ENCODE peak calls at places on chromosome 2, in four cellular contexts. One of them, this sample, is unnamed. For H3K36me3 and H3K4me1, the result is how much of the 10 kb centered on the place peaks cover.

GRCh38 chr2:195532628-195533271 is 124.3 kb upstream of the SLC39A10 start:
- DNase-seq in hepatocyte: no peak
- DNase-seq in PC-3: peak
- DNase-seq in SJSA1: peak
- DNase-seq in this sample: no peak

GRCh38 chr2:132747046-132747445 is 77.0 kb upstream of the LYPD1 start:
- DNase-seq in hepatocyte: no peak
- DNase-seq in PC-3: no peak
- DNase-seq in SJSA1: no peak
- DNase-seq in this sample: no peak

GRCh38 chr2:233844064-233844807 is 10.1 kb downstream of the HJURP start:
- DNase-seq in hepatocyte: no peak
- DNase-seq in PC-3: no peak
- DNase-seq in SJSA1: no peak
- DNase-seq in this sample: no peak

GRCh38 chr2:68255736-68256450 is 3.6 kb upstream of the PPP3R1 start:
- DNase-seq in hepatocyte: no peak
- DNase-seq in PC-3: peak
- DNase-seq in SJSA1: peak
- DNase-seq in this sample: no peak

GRCh38 chr2:187526776-187527175 is 27.5 kb downstream of the TFPI start:
- DNase-seq in hepatocyte: no peak
- DNase-seq in PC-3: no peak
- DNase-seq in SJSA1: no peak
- DNase-seq in this sample: no peak

GRCh38 chr2:98637401-98638144 is 29.2 kb downstream of the UNC50 start:
- DNase-seq in hepatocyte: no peak
- DNase-seq in PC-3: no peak
- DNase-seq in SJSA1: no peak
- DNase-seq in this sample: no peak

GRCh38 chr2:65018141-65018582 is 29.0 kb downstream of the SLC1A4 start:
- DNase-seq in hepatocyte: no peak
- DNase-seq in PC-3: no peak
- DNase-seq in SJSA1: no peak
- DNase-seq in this sample: no peak

GRCh38 chr2:20080839-20081348 is 29.5 kb upstream of the LAPTM4A start:
- DNase-seq in hepatocyte: no peak
- DNase-seq in PC-3: no peak
- DNase-seq in SJSA1: no peak
- DNase-seq in this sample: no peak

GRCh38 chr2:239805043-239805329 is 220.2 kb downstream of the NDUFA10 start:
- DNase-seq in hepatocyte: no peak
- DNase-seq in PC-3: no peak
- DNase-seq in SJSA1: no peak
- DNase-seq in this sample: no peak

GRCh38 chr2:235793163-235793752 is 299.4 kb downstream of the AGAP1 start:
- DNase-seq in hepatocyte: peak
- DNase-seq in PC-3: peak
- DNase-seq in SJSA1: no peak
- DNase-seq in this sample: no peak

GRCh38 chr2:144230452-144231085 is 289.4 kb downstream of the ZEB2 start:
- DNase-seq in hepatocyte: no peak
- DNase-seq in PC-3: peak
- DNase-seq in SJSA1: no peak
- DNase-seq in this sample: no peak

GRCh38 chr2:226652983-226653765 is 146.4 kb downstream of the IRS1 start:
- DNase-seq in hepatocyte: no peak
- DNase-seq in PC-3: no peak
- DNase-seq in SJSA1: no peak
- DNase-seq in this sample: no peak

GRCh38 chr2:124959582-124959981 is 934.5 kb downstream of the CNTNAP5 start:
- DNase-seq in hepatocyte: peak
- DNase-seq in PC-3: no peak
- DNase-seq in SJSA1: no peak
- DNase-seq in this sample: no peak

GRCh38 chr2:237156857-237157550 is 71.3 kb downstream of the COPS8 start:
- DNase-seq in hepatocyte: no peak
- DNase-seq in PC-3: no peak
- DNase-seq in SJSA1: no peak
- DNase-seq in this sample: no peak

GRCh38 chr2:162333968-162334367 is 10.0 kb upstream of the GCA start:
- DNase-seq in hepatocyte: peak
- DNase-seq in PC-3: peak
- DNase-seq in SJSA1: no peak
- DNase-seq in this sample: no peak

GRCh38 chr2:437772-438393 is 150.0 kb upstream of the ALKAL2 start:
- DNase-seq in hepatocyte: no peak
- DNase-seq in PC-3: peak
- DNase-seq in SJSA1: no peak
- DNase-seq in this sample: no peak

GRCh38 chr2:98915751-98916358 is 20.2 kb downstream of the CRACDL start:
- DNase-seq in hepatocyte: no peak
- DNase-seq in PC-3: peak
- DNase-seq in SJSA1: no peak
- DNase-seq in this sample: no peak

GRCh38 chr2:193156480-193156879 is 961.7 kb upstream of the TMEFF2 start:
- DNase-seq in hepatocyte: no peak
- DNase-seq in PC-3: no peak
- DNase-seq in SJSA1: no peak
- DNase-seq in this sample: no peak

GRCh38 chr2:10762651-10763460 is 41.4 kb downstream of the ATP6V1C2 start:
- DNase-seq in hepatocyte: no peak
- DNase-seq in PC-3: no peak
- DNase-seq in SJSA1: no peak
- DNase-seq in this sample: no peak

GRCh38 chr2:66526171-66526570 is 91.2 kb downstream of the MEIS1 start:
- DNase-seq in hepatocyte: peak
- DNase-seq in PC-3: no peak
- DNase-seq in SJSA1: no peak
- DNase-seq in this sample: no peak

GRCh38 chr2:118750959-118751565 is 96.4 kb downstream of the EN1 start:
- DNase-seq in hepatocyte: no peak
- DNase-seq in PC-3: peak
- DNase-seq in SJSA1: no peak
- DNase-seq in this sample: no peak

GRCh38 chr2:55155764-55156221 is 76.3 kb downstream of the CLHC1 start:
- DNase-seq in hepatocyte: no peak
- DNase-seq in PC-3: peak
- DNase-seq in SJSA1: peak
- DNase-seq in this sample: no peak

GRCh38 chr2:86671304-86671981 is 47.8 kb upstream of the RNF103 start:
- DNase-seq in hepatocyte: peak
- DNase-seq in PC-3: no peak
- DNase-seq in SJSA1: no peak
- DNase-seq in this sample: no peak

GRCh38 chr2:85527787-85528186 is 11.2 kb upstream of the MAT2A start:
- DNase-seq in hepatocyte: no peak
- DNase-seq in PC-3: no peak
- DNase-seq in SJSA1: no peak
- DNase-seq in this sample: no peak

GRCh38 chr2:40281021-40281940 is 170.6 kb downstream of the SLC8A1 start:
- DNase-seq in hepatocyte: peak
- DNase-seq in PC-3: peak
- DNase-seq in SJSA1: peak
- DNase-seq in this sample: no peak

GRCh38 chr2:221680548-221680947 is 108.4 kb upstream of the EPHA4 start:
- DNase-seq in hepatocyte: no peak
- DNase-seq in PC-3: no peak
- DNase-seq in SJSA1: no peak
- DNase-seq in this sample: no peak

GRCh38 chr2:110906613-110907365 is 174.4 kb downstream of the ACOXL start:
- DNase-seq in hepatocyte: no peak
- DNase-seq in PC-3: no peak
- DNase-seq in SJSA1: no peak
- DNase-seq in this sample: no peak

GRCh38 chr2:240627736-240628506 is 2.6 kb downstream of the GPR35 start:
- DNase-seq in hepatocyte: no peak
- DNase-seq in PC-3: no peak
- DNase-seq in SJSA1: no peak
- DNase-seq in this sample: no peak

GRCh38 chr2:75310915-75311314 is 111.6 kb upstream of the TACR1 start:
- DNase-seq in hepatocyte: no peak
- DNase-seq in PC-3: peak
- DNase-seq in SJSA1: peak
- DNase-seq in this sample: no peak

GRCh38 chr2:175054340-175054739 is 49.2 kb upstream of the CHN1 start:
- DNase-seq in hepatocyte: no peak
- DNase-seq in PC-3: no peak
- DNase-seq in SJSA1: no peak
- DNase-seq in this sample: no peak

GRCh38 chr2:232533944-232534710 is 5.4 kb upstream of the CHRNG start:
- DNase-seq in hepatocyte: no peak
- DNase-seq in PC-3: no peak
- DNase-seq in SJSA1: no peak
- DNase-seq in this sample: no peak

GRCh38 chr2:220051716-220052115 is 424.3 kb downstream of the SLC4A3 start:
- DNase-seq in hepatocyte: no peak
- DNase-seq in PC-3: no peak
- DNase-seq in SJSA1: no peak
- DNase-seq in this sample: no peak

GRCh38 chr2:36411962-36412444 is 56.4 kb downstream of the CRIM1 start:
- DNase-seq in hepatocyte: no peak
- DNase-seq in PC-3: no peak
- DNase-seq in SJSA1: peak
- DNase-seq in this sample: no peak

GRCh38 chr2:36414307-36414706 is 58.7 kb downstream of the CRIM1 start:
- DNase-seq in hepatocyte: no peak
- DNase-seq in PC-3: no peak
- DNase-seq in SJSA1: no peak
- DNase-seq in this sample: no peak

GRCh38 chr2:36413218-36413617 is 57.6 kb downstream of the CRIM1 start:
- DNase-seq in hepatocyte: no peak
- DNase-seq in PC-3: no peak
- DNase-seq in SJSA1: peak
- DNase-seq in this sample: no peak

GRCh38 chr2:36416370-36417165 is 61.0 kb downstream of the CRIM1 start:
- DNase-seq in hepatocyte: no peak
- DNase-seq in PC-3: no peak
- DNase-seq in SJSA1: no peak
- DNase-seq in this sample: no peak

DNA sequence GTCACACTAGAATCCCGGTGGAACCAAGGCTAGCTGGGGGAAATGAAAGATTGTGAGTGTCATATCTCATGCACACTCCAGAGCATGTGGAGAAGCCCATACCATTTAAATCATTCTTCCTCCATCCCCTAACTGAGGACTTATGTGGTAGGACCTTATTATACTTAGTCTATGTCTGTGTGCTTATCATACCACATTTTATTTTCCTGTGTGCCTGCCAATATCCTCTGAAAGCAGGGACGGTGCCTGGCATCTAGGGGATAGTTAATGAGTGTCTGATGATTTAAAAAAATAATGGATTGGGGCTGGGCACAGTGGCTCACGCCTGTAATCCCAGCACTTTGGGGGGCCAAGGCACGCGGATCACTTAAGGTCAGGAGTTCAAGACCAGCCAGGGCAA is 60.0 kb downstream of the CRIM1 start:
- DNase-seq in hepatocyte: no peak
- DNase-seq in PC-3: no peak
- DNase-seq in SJSA1: no peak
- DNase-seq in this sample: no peak
- H3K36me3 ChIP-seq in hepatocyte: under half
- H3K36me3 ChIP-seq in PC-3: under half
- H3K36me3 ChIP-seq in SJSA1: under half
- H3K36me3 ChIP-seq in this sample: under half

DNA sequence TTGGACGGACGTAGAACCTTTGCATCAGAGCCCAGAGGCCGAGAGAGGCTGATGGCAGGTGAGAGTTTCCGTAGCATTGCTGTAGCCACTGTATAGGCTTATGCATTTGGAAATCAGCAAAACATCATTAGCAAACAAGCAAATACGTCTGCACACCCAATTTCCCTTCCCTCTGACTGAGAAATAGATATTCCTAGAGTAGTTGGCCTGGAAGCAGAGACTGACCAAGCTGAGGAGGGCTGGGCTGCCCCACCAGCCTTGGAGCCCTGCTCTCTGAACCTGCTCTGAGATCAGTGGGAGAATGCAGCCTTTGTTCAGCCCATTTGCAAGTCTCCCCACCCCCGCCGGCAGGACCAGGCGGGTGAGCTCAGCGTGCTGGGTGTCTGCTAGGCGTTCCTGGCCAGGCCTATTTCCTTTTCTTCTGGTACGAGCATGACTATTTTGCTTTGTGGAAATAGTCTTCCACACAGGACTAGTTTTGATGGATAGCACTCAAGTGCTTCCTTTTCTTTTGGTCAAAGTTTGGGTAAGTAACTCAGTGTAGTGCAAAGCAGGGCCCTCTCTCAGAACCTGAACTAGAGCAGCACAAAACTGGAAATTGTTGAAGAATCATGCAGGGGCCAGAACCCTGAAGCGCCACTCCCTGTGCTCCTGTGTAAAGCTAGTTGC is 21.9 kb upstream of the RNF149 start:
- DNase-seq in hepatocyte: peak
- DNase-seq in PC-3: no peak
- DNase-seq in SJSA1: no peak
- DNase-seq in this sample: no peak
- H3K4me1 ChIP-seq in hepatocyte: under half
- H3K4me1 ChIP-seq in PC-3: under half
- H3K4me1 ChIP-seq in SJSA1: under half
- H3K4me1 ChIP-seq in this sample: under half

GRCh38 chr2:1649871-1650473 is 94.3 kb downstream of the PXDN start:
- DNase-seq in hepatocyte: no peak
- DNase-seq in PC-3: no peak
- DNase-seq in SJSA1: no peak
- DNase-seq in this sample: no peak

GRCh38 chr2:1649103-1649870 is 95.0 kb downstream of the PXDN start:
- DNase-seq in hepatocyte: no peak
- DNase-seq in PC-3: no peak
- DNase-seq in SJSA1: no peak
- DNase-seq in this sample: no peak

GRCh38 chr2:1651131-1652066 is 92.9 kb downstream of the PXDN start:
- DNase-seq in hepatocyte: no peak
- DNase-seq in PC-3: no peak
- DNase-seq in SJSA1: no peak
- DNase-seq in this sample: no peak

GRCh38 chr2:1648241-1649102 is 95.8 kb downstream of the PXDN start:
- DNase-seq in hepatocyte: no peak
- DNase-seq in PC-3: no peak
- DNase-seq in SJSA1: no peak
- DNase-seq in this sample: no peak

GRCh38 chr2:1650474-1650872 is 93.8 kb downstream of the PXDN start:
- DNase-seq in hepatocyte: no peak
- DNase-seq in PC-3: no peak
- DNase-seq in SJSA1: no peak
- DNase-seq in this sample: no peak
- H3K36me3 ChIP-seq in hepatocyte: under half
- H3K36me3 ChIP-seq in PC-3: half or more
- H3K36me3 ChIP-seq in SJSA1: half or more
- H3K36me3 ChIP-seq in this sample: under half

GRCh38 chr2:109020217-109020637 is 31.2 kb upstream of the EDAR start:
- DNase-seq in hepatocyte: no peak
- DNase-seq in PC-3: no peak
- DNase-seq in SJSA1: peak
- DNase-seq in this sample: no peak
- H3K4me1 ChIP-seq in hepatocyte: under half
- H3K4me1 ChIP-seq in PC-3: under half
- H3K4me1 ChIP-seq in SJSA1: under half
- H3K4me1 ChIP-seq in this sample: under half

GRCh38 chr2:9358846-9359245 is 64.5 kb downstream of the ITGB1BP1 start:
- DNase-seq in hepatocyte: no peak
- DNase-seq in PC-3: no peak
- DNase-seq in SJSA1: no peak
- DNase-seq in this sample: no peak
- H3K36me3 ChIP-seq in hepatocyte: under half
- H3K36me3 ChIP-seq in PC-3: half or more
- H3K36me3 ChIP-seq in SJSA1: half or more
- H3K36me3 ChIP-seq in this sample: under half